ENCODE peak calls at places on chromosome X, in ten cellular contexts. L is left ventricle myocardium inferior, D is suprapubic skin, H is K562, W is hepatocyte, C is lower lobe of right lung, Z is colonic mucosa, B is sigmoid colon, K is uterus, T is IMR-90. J is an unnamed sample.

GRCh38 chrX:51641421-51642021 is 22.8 kb upstream of the CENPVL3 start:
- DNase-seq in L (no peak), D (no peak), H (peak; percentile 17), W (peak; percentile 61), C (no peak), Z (no peak), B (no peak), K (no peak), T (peak; percentile 60), J (no peak)

GRCh38 chrX:19046343-19047215 is 62.7 kb upstream of the PHKA2 start:
- DNase-seq in L (no peak), D (no peak), H (no peak), W (peak; percentile 16), C (no peak), Z (no peak), B (no peak), K (no peak), T (peak; percentile 71), J (no peak)

GRCh38 chrX:85569691-85570090 is 190.2 kb upstream of the POF1B start:
- DNase-seq in L (no peak), D (no peak), H (no peak), W (no peak), C (no peak), Z (no peak), B (no peak), K (no peak), T (no peak), J (no peak)

GRCh38 chrX:38861489-38861888 is 60.2 kb downstream of the MID1IP1 start:
- DNase-seq in L (no peak), D (no peak), H (no peak), W (no peak), C (no peak), Z (no peak), B (no peak), K (no peak), T (peak; percentile 15), J (no peak)

GRCh38 chrX:20116087-20116574 is 576 bp downstream of the MAP7D2 start:
- DNase-seq in L (no peak), D (no peak), H (no peak), W (no peak), C (no peak), Z (no peak), B (no peak), K (no peak), T (no peak), J (no peak)

GRCh38 chrX:276588-277171 is 4.5 kb upstream of the PLCXD1 start:
- DNase-seq in L (no peak), D (no peak), H (peak; percentile 27), W (peak; percentile 69), C (peak; percentile 77), Z (peak; percentile 34), B (peak; percentile 71), K (no peak), T (peak; percentile 76), J (peak; percentile 62)

GRCh38 chrX:72272868-72273267 is 4.2 kb downstream of the RPS4X start:
- DNase-seq in L (no peak), D (no peak), H (no peak), W (no peak), C (no peak), Z (no peak), B (no peak), K (no peak), T (peak; percentile 76), J (no peak)

GRCh38 chrX:38117485-38117884 is 103.2 kb downstream of the SRPX start:
- DNase-seq in L (no peak), D (no peak), H (no peak), W (no peak), C (no peak), Z (no peak), B (no peak), K (no peak), T (peak; percentile 24), J (peak; percentile 76)

GRCh38 chrX:12991575-12991974 is 16.7 kb downstream of the TMSB4X start:
- DNase-seq in L (no peak), D (no peak), H (no peak), W (no peak), C (no peak), Z (no peak), B (no peak), K (no peak), T (no peak), J (no peak)

GRCh38 chrX:12987900-12988594 is 13.1 kb downstream of the TMSB4X start:
- DNase-seq in L (no peak), D (no peak), H (no peak), W (no peak), C (no peak), Z (no peak), B (no peak), K (no peak), T (no peak), J (no peak)

GRCh38 chrX:12988797-12989196 is 13.9 kb downstream of the TMSB4X start:
- DNase-seq in L (no peak), D (no peak), H (peak; percentile 43), W (peak; percentile 84), C (no peak), Z (no peak), B (no peak), K (no peak), T (peak; percentile 74), J (peak; percentile 60)

GRCh38 chrX:12987340-12987739 is 12.4 kb downstream of the TMSB4X start:
- DNase-seq in L (no peak), D (no peak), H (no peak), W (no peak), C (no peak), Z (no peak), B (no peak), K (no peak), T (no peak), J (no peak)

DNA sequence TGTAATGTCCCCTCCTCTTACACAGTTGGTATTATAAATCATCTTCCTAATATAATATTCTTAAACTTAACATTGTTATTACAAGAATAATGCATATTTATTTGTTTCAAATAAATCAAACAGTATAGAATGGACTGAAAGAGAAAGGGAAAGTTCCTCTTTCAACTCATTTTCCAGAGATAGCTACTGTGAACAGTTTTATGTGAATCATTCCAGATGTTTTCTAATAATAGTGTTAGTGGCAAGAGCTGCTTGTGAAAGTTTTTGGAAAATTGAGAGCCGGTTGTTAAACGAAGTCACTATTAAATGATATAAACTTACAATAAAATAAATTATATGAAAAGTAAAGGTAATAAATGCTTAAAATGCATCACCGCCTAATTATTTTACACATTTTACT is 14.5 kb downstream of the TMSB4X start:
- DNase-seq in L (no peak), D (no peak), H (no peak), W (no peak), C (no peak), Z (no peak), B (no peak), K (no peak), T (peak; percentile 13), J (no peak)
- H3K27ac ChIP-seq in L (peak overlapping the region; percentile 42), D (no peak overlapping the region), H (no peak overlapping the region), W (peak overlapping the region; percentile 63), C (peak overlapping the region; percentile 31), Z (no peak overlapping the region), B (no peak overlapping the region), K (no peak overlapping the region), T (no peak overlapping the region), J (peak overlapping the region; percentile 28)

GRCh38 chrX:137032378-137032694 is 1.5 kb downstream of the GPR101 start:
- DNase-seq in L (no peak), D (no peak), H (no peak), W (no peak), C (no peak), Z (no peak), B (no peak), K (no peak), T (no peak), J (no peak)

GRCh38 chrX:137031517-137032377 is 2.0 kb downstream of the GPR101 start:
- DNase-seq in L (no peak), D (no peak), H (peak; percentile 30), W (peak; percentile 56), C (no peak), Z (no peak), B (no peak), K (no peak), T (peak; percentile 10), J (peak; percentile 35)

GRCh38 chrX:137033774-137034507 is at the start of gene GPR101:
- DNase-seq in L (no peak), D (no peak), H (no peak), W (peak; percentile 11), C (no peak), Z (no peak), B (no peak), K (no peak), T (no peak), J (no peak)

GRCh38 chrX:137034508-137034872 is 695 bp upstream of the GPR101 start:
- DNase-seq in L (no peak), D (no peak), H (no peak), W (no peak), C (no peak), Z (no peak), B (no peak), K (no peak), T (no peak), J (no peak)

DNA sequence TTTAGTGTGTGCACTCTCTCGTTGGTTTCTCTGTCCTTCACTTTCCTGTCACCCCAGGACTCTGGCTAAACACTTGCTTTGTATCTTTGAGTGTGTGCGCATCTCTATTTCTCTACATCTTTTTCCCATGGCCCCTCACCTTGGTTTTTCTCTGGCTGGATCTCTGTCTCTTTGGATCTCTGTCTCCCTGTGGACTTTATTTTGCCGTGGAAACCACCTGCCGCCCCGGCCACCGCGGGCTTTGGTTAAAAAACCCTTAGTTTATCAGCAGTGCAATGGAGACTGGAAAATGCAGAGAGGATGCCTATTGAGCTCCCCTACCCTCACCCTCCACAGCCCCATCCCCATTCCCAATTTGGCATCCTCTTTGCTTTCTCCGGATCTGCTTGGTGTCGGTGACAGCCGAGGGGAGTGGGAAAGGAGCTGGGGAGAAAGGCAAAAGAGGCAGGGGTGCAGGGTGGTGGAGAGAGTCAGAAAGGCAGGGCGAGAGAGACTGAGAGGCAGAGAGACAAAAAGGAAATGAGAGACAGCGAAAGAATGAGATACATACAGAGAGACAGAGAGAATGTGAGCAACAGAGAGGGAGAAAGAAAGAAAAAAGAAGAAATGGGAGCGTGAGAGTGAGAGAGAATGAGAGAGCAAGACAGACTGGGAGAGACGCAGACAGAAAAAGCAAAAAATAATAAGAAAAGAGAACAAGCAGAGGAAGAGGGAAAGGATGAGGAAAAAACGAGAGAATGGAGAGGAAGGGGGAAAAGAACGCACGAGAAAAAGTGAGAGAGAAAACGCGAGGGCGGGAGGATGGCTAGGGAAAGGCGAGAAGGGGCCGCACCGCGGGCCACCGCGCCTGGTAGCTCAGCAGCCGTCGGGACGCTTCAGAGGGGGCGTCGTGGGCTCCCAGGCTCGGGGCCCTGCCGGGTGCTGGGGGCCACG is 688 bp downstream of the GPR101 start:
- DNase-seq in L (no peak), D (no peak), H (no peak), W (no peak), C (no peak), Z (no peak), B (no peak), K (no peak), T (no peak), J (no peak)
- H3K4me3 ChIP-seq in L (peak overlapping the region; percentile 23), D (peak overlapping the region; percentile 34), H (no peak overlapping the region), W (no peak overlapping the region), C (no peak overlapping the region), Z (no peak overlapping the region), B (peak overlapping the region; percentile 14), K (no peak overlapping the region), T (no peak overlapping the region), J (no peak overlapping the region)

GRCh38 chrX:68681443-68681941 is 34.0 kb downstream of the STARD8 start:
- DNase-seq in L (no peak), D (no peak), H (no peak), W (no peak), C (no peak), Z (no peak), B (no peak), K (no peak), T (peak; percentile 60), J (no peak)
- H3K9me3 ChIP-seq in L (no peaks in the 10 kb centered on the region), D (no peaks in the 10 kb centered on the region), H (no peaks in the 10 kb centered on the region), W (no peaks in the 10 kb centered on the region), C (no peaks in the 10 kb centered on the region), Z (no peaks in the 10 kb centered on the region), B (no peaks in the 10 kb centered on the region), K (no peaks in the 10 kb centered on the region), T (no peaks in the 10 kb centered on the region), J (no peaks in the 10 kb centered on the region)

GRCh38 chrX:68831405-68832100 is 2.7 kb downstream of the EFNB1 start:
- DNase-seq in L (no peak), D (no peak), H (no peak), W (no peak), C (no peak), Z (no peak), B (peak; percentile 32), K (peak; percentile 13), T (peak; percentile 13), J (no peak)
- H3K27ac ChIP-seq in L (peak overlapping the region; percentile 89), D (peak overlapping the region; percentile 82), H (no peak overlapping the region), W (no peak overlapping the region), C (peak overlapping the region; percentile 31), Z (peak overlapping the region; percentile 74), B (peak overlapping the region; percentile 38), K (peak overlapping the region; percentile 82), T (peak overlapping the region; percentile 46), J (no peak overlapping the region)

J was measured in right lobe of liver.